ENCODE peak calls at places on chromosomes 16 and 17, in four cellular contexts. G is LoVo, M is progenitor cell of endocrine pancreas, J is fibroblast of the aortic adventitia. F is an unnamed sample.

GRCh38 chr16:84834403-84834772 is 14.6 kb downstream of the CRISPLD2 start:
- DNase-seq in G (no peak), M (no peak), J (peak; percentile 67), F (no peak)

GRCh38 chr17:41332239-41332638 is 16.7 kb upstream of the KRTAP17-1 start:
- DNase-seq in G (no peak), M (no peak), J (no peak), F (no peak)

GRCh38 chr16:14487579-14487978 is 142.5 kb downstream of the PARN start:
- DNase-seq in G (no peak), M (no peak), J (no peak), F (no peak)

GRCh38 chr16:85462405-85463227 is 150.5 kb upstream of the GSE1 start:
- DNase-seq in M (no peak), G (no peak), J (no peak), F (no peak)

GRCh38 chr16:80739523-80739922 is 64.9 kb downstream of the CDYL2 start:
- DNase-seq in J (no peak), G (no peak), M (no peak), F (no peak)

GRCh38 chr17:44987194-44987882 is 19.2 kb upstream of the C1QL1 start:
- DNase-seq in J (no peak), M (no peak), G (no peak), F (no peak)

GRCh38 chr17:82117139-82118090 is 19.4 kb upstream of the FASN start:
- DNase-seq in M (no peak), G (no peak), J (no peak), F (no peak)

GRCh38 chr16:26396511-26397235 is 670.1 kb upstream of the C16orf82 start:
- DNase-seq in G (no peak), M (no peak), J (no peak), F (no peak)

GRCh38 chr16:50696126-50696525 is 2.7 kb downstream of the NOD2 start:
- DNase-seq in M (no peak), J (no peak), G (no peak), F (no peak)

GRCh38 chr16:86396318-86396882 is 113.9 kb upstream of the FOXF1 start:
- DNase-seq in M (no peak), J (peak; percentile 92), G (no peak), F (no peak)

GRCh38 chr17:50188521-50189395 is 12.7 kb downstream of the COL1A1 start:
- DNase-seq in G (no peak), M (no peak), J (peak; percentile 68), F (no peak)

GRCh38 chr16:66511615-66512500 is 38.1 kb downstream of the TK2 start:
- DNase-seq in G (peak; percentile 6), J (peak; percentile 82), M (no peak), F (peak; percentile 74)

GRCh38 chr16:24119807-24120206 is 136.3 kb upstream of the CACNG3 start:
- DNase-seq in J (no peak), G (no peak), M (no peak), F (no peak)

GRCh38 chr16:51592013-51592501 is 441.0 kb upstream of the SALL1 start:
- DNase-seq in M (no peak), G (no peak), J (no peak), F (no peak)

GRCh38 chr17:5191541-5192417 is at the start of gene ZNF594:
- DNase-seq in G (peak; percentile 94), M (peak; percentile 92), J (peak; percentile 93), F (peak; percentile 86)

GRCh38 chr16:49740190-49740589 is 115.7 kb downstream of the ZNF423 start:
- DNase-seq in J (no peak), G (no peak), M (no peak), F (no peak)

GRCh38 chr16:87680272-87680644 is 78.0 kb downstream of the JPH3 start:
- DNase-seq in M (no peak), G (no peak), J (no peak), F (no peak)

GRCh38 chr16:70800798-70801480 is at the start of gene VAC14:
- DNase-seq in J (peak; percentile 76), M (peak; percentile 96), G (peak; percentile 95), F (peak; percentile 60)

GRCh38 chr17:62781356-62781755 is 26.8 kb downstream of the MARCHF10 start:
- DNase-seq in G (no peak), J (peak; percentile 46), M (no peak), F (no peak)

GRCh38 chr16:35431829-35432663 is 1972.6 kb downstream of the TP53TG3F start:
- DNase-seq in J (no peak), G (no peak), M (no peak), F (no peak)

GRCh38 chr16:8850279-8850885 is 18.4 kb downstream of the CARHSP1 start:
- DNase-seq in G (no peak), J (peak; percentile 85), M (no peak), F (peak; percentile 79)

F was measured in SW 1271.